ENCODE peak calls at places on chromosomes 16 and 17, in nine cellular contexts. K is nephron progenitor cell; X is fibroblast of lung; O is CD8-positive, alpha-beta T cell; P is activated naive CD4-positive, alpha-beta T cell; L is activated B cell treated with CpG ODN at 0.5 μM for 24 hours; F is stimulated activated naive B cell treated with anti-CD40 and anti-IgM and Interleukin-4, amounts not matched to agents 10 μg/mL and 1 μg/mL and 100 μg/mL, for 72 hours; W is activated CD4-positive, alpha-beta T cell treated with anti-CD3 and anti-CD28 coated beads, Interleukin-2, amount 50 U/mL, for 1 hour; E is LoVo. H is an unnamed sample.

GRCh38 chr17:31442860-31443259 is 51.4 kb downstream of the RAB11FIP4 start:
- DNase-seq in K (no peak), X (peak; percentile 26), O (no peak), P (no peak), L (no peak), F (no peak), W (no peak), E (no peak), H (no peak)

GRCh38 chr17:61221597-61222471 is 177.8 kb upstream of the TBX2 start:
- DNase-seq in K (no peak), X (no peak), O (no peak), P (no peak), L (no peak), F (peak; percentile 18), W (no peak), E (no peak), H (no peak)

GRCh38 chr16:74984194-74984669 is 691 bp downstream of the WDR59 start:
- DNase-seq in K (no peak), X (no peak), O (no peak), P (no peak), L (no peak), F (no peak), W (peak; percentile 12), E (no peak), H (no peak)

GRCh38 chr17:60971515-60972369 is 294.1 kb downstream of the BCAS3 start:
- DNase-seq in K (peak; percentile 51), X (peak; percentile 83), O (no peak), P (no peak), L (no peak), F (peak; percentile 4), W (peak; percentile 24), E (peak; percentile 61), H (no peak)

GRCh38 chr17:7393613-7394451 is 493 bp downstream of the PLSCR3 start:
- DNase-seq in K (peak; percentile 67), X (no peak), O (peak; percentile 44), P (no peak), L (no peak), F (no peak), W (peak; percentile 70), E (peak; percentile 17), H (no peak)

GRCh38 chr16:57870753-57871454 is 68.6 kb upstream of the KIFC3 start:
- DNase-seq in K (no peak), X (no peak), O (no peak), P (no peak), L (no peak), F (no peak), W (no peak), E (no peak), H (no peak)

GRCh38 chr17:14321476-14321949 is 20.6 kb downstream of the HS3ST3B1 start:
- DNase-seq in K (no peak), X (peak; percentile 29), O (no peak), P (no peak), L (no peak), F (no peak), W (no peak), E (no peak), H (no peak)

GRCh38 chr17:75752405-75753192 is 12.4 kb downstream of the GALK1 start:
- DNase-seq in K (no peak), X (no peak), O (no peak), P (no peak), L (no peak), F (no peak), W (no peak), E (no peak), H (no peak)

GRCh38 chr16:716768-717325 is 1.9 kb downstream of the METRN start:
- DNase-seq in K (no peak), X (no peak), O (no peak), P (no peak), L (no peak), F (no peak), W (no peak), E (no peak), H (no peak)

GRCh38 chr17:77256710-77257109 is 115.9 kb downstream of the SEC14L1 start:
- DNase-seq in K (no peak), X (no peak), O (no peak), P (no peak), L (no peak), F (no peak), W (no peak), E (no peak), H (no peak)

GRCh38 chr17:42359133-42359532 is 29.1 kb downstream of the STAT3 start:
- DNase-seq in K (no peak), X (no peak), O (no peak), P (no peak), L (no peak), F (no peak), W (no peak), E (no peak), H (no peak)

GRCh38 chr17:45282683-45283644 is 21.1 kb upstream of the SPATA32 start:
- DNase-seq in K (no peak), X (peak; percentile 84), O (no peak), P (no peak), L (no peak), F (no peak), W (no peak), E (no peak), H (peak; percentile 58)

GRCh38 chr17:57521606-57522435 is 223.3 kb downstream of the CCDC182 start:
- DNase-seq in K (no peak), X (no peak), O (no peak), P (no peak), L (no peak), F (no peak), W (no peak), E (no peak), H (no peak)

GRCh38 chr16:73228649-73229048 is 180.7 kb upstream of the ZFHX3 start:
- DNase-seq in K (no peak), X (peak; percentile 87), O (no peak), P (no peak), L (no peak), F (no peak), W (no peak), E (no peak), H (no peak)

GRCh38 chr17:45227101-45227591 is 5.5 kb downstream of the FMNL1 start:
- DNase-seq in K (no peak), X (peak; percentile 28), O (no peak), P (no peak), L (peak; percentile 55), F (peak; percentile 78), W (no peak), E (no peak), H (no peak)

GRCh38 chr17:33452797-33453196 is 159.7 kb upstream of the ASIC2 start:
- DNase-seq in K (no peak), X (no peak), O (no peak), P (no peak), L (no peak), F (no peak), W (no peak), E (no peak), H (no peak)

GRCh38 chr17:8904686-8905085 is 37.2 kb upstream of the PIK3R6 start:
- DNase-seq in K (no peak), X (no peak), O (no peak), P (no peak), L (no peak), F (no peak), W (no peak), E (no peak), H (no peak)

GRCh38 chr17:50101346-50102163 is 6.4 kb downstream of the PDK2 start:
- DNase-seq in K (peak; percentile 47), X (peak; percentile 65), O (no peak), P (no peak), L (no peak), F (no peak), W (no peak), E (no peak), H (no peak)

GRCh38 chr16:52446076-52446475 is 100.9 kb downstream of the TOX3 start:
- DNase-seq in K (no peak), X (peak; percentile 23), O (no peak), P (no peak), L (no peak), F (no peak), W (no peak), E (no peak), H (no peak)

GRCh38 chr17:81371910-81372760 is 23.1 kb upstream of the BAHCC1 start:
- DNase-seq in K (peak; percentile 49), X (peak; percentile 52), O (no peak), P (no peak), L (no peak), F (no peak), W (no peak), E (peak; percentile 9), H (no peak)

GRCh38 chr17:7711356-7711755 is 6.2 kb upstream of the DNAH2 start:
- DNase-seq in K (no peak), X (no peak), O (no peak), P (no peak), L (no peak), F (no peak), W (no peak), E (no peak), H (no peak)

GRCh38 chr17:9880582-9880999 is 24.5 kb downstream of the RCVRN start:
- DNase-seq in K (no peak), X (no peak), O (no peak), P (no peak), L (no peak), F (no peak), W (no peak), E (peak; percentile 75), H (no peak)

GRCh38 chr16:71900336-71900735 is 5.0 kb downstream of the IST1 start:
- DNase-seq in K (no peak), X (no peak), O (no peak), P (no peak), L (no peak), F (no peak), W (no peak), E (no peak), H (no peak)

GRCh38 chr17:44203731-44204452 is 4.2 kb upstream of the ATXN7L3 start:
- DNase-seq in K (peak; percentile 62), X (peak; percentile 72), O (no peak), P (no peak), L (no peak), F (peak; percentile 33), W (peak; percentile 39), E (no peak), H (no peak)

GRCh38 chr17:35432176-35433074 is at the start of gene SLFN12:
- DNase-seq in K (no peak), X (peak; percentile 98), O (no peak), P (no peak), L (peak; percentile 29), F (peak; percentile 38), W (peak; percentile 28), E (peak; percentile 70), H (peak; percentile 69)

GRCh38 chr16:89295915-89296314 is 78.4 kb downstream of the ZNF778 start:
- DNase-seq in K (no peak), X (no peak), O (no peak), P (no peak), L (no peak), F (no peak), W (no peak), E (no peak), H (no peak)

GRCh38 chr17:65656390-65657250 is 95.2 kb upstream of the AXIN2 start:
- DNase-seq in K (no peak), X (no peak), O (no peak), P (no peak), L (no peak), F (no peak), W (no peak), E (no peak), H (no peak)

GRCh38 chr17:49581645-49581992 is 5.9 kb downstream of the NXPH3 start:
- DNase-seq in K (no peak), X (no peak), O (no peak), P (no peak), L (no peak), F (no peak), W (no peak), E (no peak), H (peak; percentile 9)

GRCh38 chr17:28279411-28279810 is 39.6 kb upstream of the TMEM97 start:
- DNase-seq in K (no peak), X (no peak), O (no peak), P (no peak), L (no peak), F (no peak), W (no peak), E (no peak), H (no peak)

GRCh38 chr17:34781571-34782108 is 179.6 kb downstream of the CCT6B start:
- DNase-seq in K (peak; percentile 14), X (no peak), O (no peak), P (no peak), L (no peak), F (no peak), W (no peak), E (no peak), H (no peak)

GRCh38 chr17:82338858-82339633 is 5.5 kb upstream of the SECTM1 start:
- DNase-seq in K (no peak), X (peak; percentile 60), O (no peak), P (no peak), L (no peak), F (no peak), W (no peak), E (peak; percentile 81), H (no peak)